ENCODE peak calls at places on chromosomes 12 and 14, in seven cellular contexts. P, I, H, V, U, L and Q are unnamed samples.

GRCh38 chr12:20004951-20005350 is 363.4 kb upstream of the PDE3A start:
- DNase-seq in U (no peak), L (no peak), P (no peak), V (no peak), I (no peak), H (no peak), Q (no peak)

GRCh38 chr12:90404071-90404470 is 550.9 kb downstream of the CCER1 start:
- DNase-seq in I (no peak), U (no peak), H (no peak), L (no peak), V (no peak), P (no peak), Q (no peak)

GRCh38 chr14:91911474-91912032 is 35.9 kb downstream of the FBLN5 start:
- DNase-seq in H (peak; percentile 39), I (peak; percentile 85), L (no peak), U (no peak), P (peak; percentile 52), V (peak; percentile 70), Q (peak; percentile 47)

GRCh38 chr14:93112891-93113677 is 2.6 kb downstream of the ITPK1 start:
- DNase-seq in U (peak; percentile 80), V (peak; percentile 82), L (peak; percentile 77), H (peak; percentile 80), P (peak; percentile 60), I (peak; percentile 89), Q (peak; percentile 87)

GRCh38 chr14:61585598-61586538 is 109.4 kb upstream of the HIF1A start:
- DNase-seq in U (peak; percentile 75), I (peak; percentile 87), L (peak; percentile 76), V (no peak), H (no peak), P (no peak), Q (no peak)

GRCh38 chr14:102949801-102950451 is 27.5 kb downstream of the AMN start:
- DNase-seq in V (no peak), P (no peak), U (peak; percentile 47), I (no peak), L (peak; percentile 60), H (no peak), Q (no peak)

GRCh38 chr12:53042607-53043454 is 7.0 kb upstream of the TNS2 start:
- DNase-seq in L (no peak), I (no peak), H (no peak), U (no peak), V (no peak), P (no peak), Q (no peak)

GRCh38 chr12:71947645-71948105 is 9.0 kb downstream of the TPH2 start:
- DNase-seq in U (peak; percentile 49), P (no peak), I (peak; percentile 15), V (peak; percentile 36), L (no peak), H (no peak), Q (no peak)

GRCh38 chr14:71497645-71498086 is 434.6 kb upstream of the RGS6 start:
- DNase-seq in I (peak; percentile 17), U (no peak), P (no peak), V (no peak), L (no peak), H (no peak), Q (no peak)

GRCh38 chr12:89230376-89231101 is 121.8 kb downstream of the DUSP6 start:
- DNase-seq in H (no peak), V (no peak), U (no peak), P (no peak), I (peak; percentile 47), L (no peak), Q (no peak)

GRCh38 chr12:102740157-102741032 is 176.6 kb downstream of the PAH start:
- DNase-seq in L (no peak), V (peak; percentile 26), U (peak; percentile 7), I (peak; percentile 41), H (no peak), P (no peak), Q (no peak)

GRCh38 chr14:89013098-89013504 is 188.7 kb downstream of the TTC8 start:
- DNase-seq in I (peak; percentile 26), V (peak; percentile 89), L (no peak), P (no peak), H (no peak), U (peak; percentile 9), Q (peak; percentile 27)